ENCODE peak calls at places on chromosomes 6 and 20, in ten cellular contexts. One of them, this sample, is unnamed.
A peak's percentile ranks its signal among the peaks of the same experiment; 100 is the strongest.

GRCh38 chr20:44967207-44967807 is 995 bp downstream of the STK4 start:
- DNase-seq in right cardiac atrium: no peak
- DNase-seq in astrocyte of the cerebellum: no peak
- DNase-seq in type B pancreatic cell: no peak
- DNase-seq in fibroblast of mammary gland: peak; percentile 35
- DNase-seq in fibroblast of the conjunctiva: no peak
- DNase-seq in substantia nigra: no peak
- DNase-seq in iris pigment epithelial cell: no peak
- DNase-seq in neural crest cell: no peak
- DNase-seq in foreskin melanocyte: no peak
- DNase-seq in this sample: no peak

GRCh38 chr6:168948002-168948401 is 305.6 kb downstream of the THBS2 start:
- DNase-seq in right cardiac atrium: no peak
- DNase-seq in astrocyte of the cerebellum: no peak
- DNase-seq in type B pancreatic cell: no peak
- DNase-seq in fibroblast of mammary gland: no peak
- DNase-seq in fibroblast of the conjunctiva: no peak
- DNase-seq in substantia nigra: no peak
- DNase-seq in iris pigment epithelial cell: no peak
- DNase-seq in neural crest cell: no peak
- DNase-seq in foreskin melanocyte: no peak
- DNase-seq in this sample: no peak

GRCh38 chr20:25225642-25226432 is 22.0 kb upstream of the PYGB start:
- DNase-seq in right cardiac atrium: no peak
- DNase-seq in astrocyte of the cerebellum: no peak
- DNase-seq in type B pancreatic cell: no peak
- DNase-seq in fibroblast of mammary gland: no peak
- DNase-seq in fibroblast of the conjunctiva: no peak
- DNase-seq in substantia nigra: no peak
- DNase-seq in iris pigment epithelial cell: no peak
- DNase-seq in neural crest cell: no peak
- DNase-seq in foreskin melanocyte: no peak
- DNase-seq in this sample: no peak

GRCh38 chr20:25272223-25273000 is 24.5 kb downstream of the PYGB start:
- DNase-seq in right cardiac atrium: no peak
- DNase-seq in astrocyte of the cerebellum: no peak
- DNase-seq in type B pancreatic cell: no peak
- DNase-seq in fibroblast of mammary gland: peak; percentile 29
- DNase-seq in fibroblast of the conjunctiva: no peak
- DNase-seq in substantia nigra: no peak
- DNase-seq in iris pigment epithelial cell: peak; percentile 52
- DNase-seq in neural crest cell: no peak
- DNase-seq in foreskin melanocyte: peak; percentile 58
- DNase-seq in this sample: peak; percentile 33

GRCh38 chr6:10404107-10404798 is 10.6 kb downstream of the TFAP2A start:
- DNase-seq in right cardiac atrium: peak; percentile 88
- DNase-seq in astrocyte of the cerebellum: peak; percentile 71
- DNase-seq in type B pancreatic cell: peak; percentile 97
- DNase-seq in fibroblast of mammary gland: peak; percentile 85
- DNase-seq in fibroblast of the conjunctiva: peak; percentile 92
- DNase-seq in substantia nigra: peak; percentile 84
- DNase-seq in iris pigment epithelial cell: peak; percentile 96
- DNase-seq in neural crest cell: peak; percentile 86
- DNase-seq in foreskin melanocyte: peak; percentile 92
- DNase-seq in this sample: peak; percentile 88

GRCh38 chr6:127976111-127976510 is 75.3 kb upstream of the THEMIS start:
- DNase-seq in right cardiac atrium: no peak
- DNase-seq in astrocyte of the cerebellum: no peak
- DNase-seq in type B pancreatic cell: no peak
- DNase-seq in fibroblast of mammary gland: no peak
- DNase-seq in fibroblast of the conjunctiva: no peak
- DNase-seq in substantia nigra: no peak
- DNase-seq in iris pigment epithelial cell: no peak
- DNase-seq in neural crest cell: no peak
- DNase-seq in foreskin melanocyte: no peak
- DNase-seq in this sample: no peak

GRCh38 chr6:111809264-111809663 is 64.0 kb downstream of the FYN start:
- DNase-seq in right cardiac atrium: no peak
- DNase-seq in astrocyte of the cerebellum: no peak
- DNase-seq in type B pancreatic cell: no peak
- DNase-seq in fibroblast of mammary gland: peak; percentile 67
- DNase-seq in fibroblast of the conjunctiva: no peak
- DNase-seq in substantia nigra: no peak
- DNase-seq in iris pigment epithelial cell: no peak
- DNase-seq in neural crest cell: no peak
- DNase-seq in foreskin melanocyte: no peak
- DNase-seq in this sample: no peak

GRCh38 chr20:10225439-10226080 is 6.9 kb downstream of the SNAP25 start:
- DNase-seq in right cardiac atrium: no peak
- DNase-seq in astrocyte of the cerebellum: no peak
- DNase-seq in type B pancreatic cell: no peak
- DNase-seq in fibroblast of mammary gland: peak; percentile 28
- DNase-seq in fibroblast of the conjunctiva: no peak
- DNase-seq in substantia nigra: no peak
- DNase-seq in iris pigment epithelial cell: no peak
- DNase-seq in neural crest cell: no peak
- DNase-seq in foreskin melanocyte: no peak
- DNase-seq in this sample: no peak

GRCh38 chr6:124927806-124928205 is 34.4 kb upstream of the RNF217 start:
- DNase-seq in right cardiac atrium: no peak
- DNase-seq in astrocyte of the cerebellum: peak; percentile 15
- DNase-seq in type B pancreatic cell: no peak
- DNase-seq in fibroblast of mammary gland: peak; percentile 82
- DNase-seq in fibroblast of the conjunctiva: peak; percentile 8
- DNase-seq in substantia nigra: no peak
- DNase-seq in iris pigment epithelial cell: peak; percentile 57
- DNase-seq in neural crest cell: no peak
- DNase-seq in foreskin melanocyte: peak; percentile 95
- DNase-seq in this sample: no peak

GRCh38 chr20:59604770-59605665 is 678 bp downstream of the PHACTR3 start:
- DNase-seq in right cardiac atrium: no peak
- DNase-seq in astrocyte of the cerebellum: no peak
- DNase-seq in type B pancreatic cell: no peak
- DNase-seq in fibroblast of mammary gland: no peak
- DNase-seq in fibroblast of the conjunctiva: no peak
- DNase-seq in substantia nigra: peak; percentile 37
- DNase-seq in iris pigment epithelial cell: no peak
- DNase-seq in neural crest cell: peak; percentile 37
- DNase-seq in foreskin melanocyte: no peak
- DNase-seq in this sample: no peak

GRCh38 chr6:38404900-38405556 is 234.7 kb downstream of the BTBD9 start:
- DNase-seq in right cardiac atrium: no peak
- DNase-seq in astrocyte of the cerebellum: no peak
- DNase-seq in type B pancreatic cell: no peak
- DNase-seq in fibroblast of mammary gland: peak; percentile 33
- DNase-seq in fibroblast of the conjunctiva: no peak
- DNase-seq in substantia nigra: no peak
- DNase-seq in iris pigment epithelial cell: peak; percentile 53
- DNase-seq in neural crest cell: no peak
- DNase-seq in foreskin melanocyte: no peak
- DNase-seq in this sample: no peak

GRCh38 chr6:816510-817084 is 123.7 kb upstream of the EXOC2 start:
- DNase-seq in right cardiac atrium: no peak
- DNase-seq in astrocyte of the cerebellum: no peak
- DNase-seq in type B pancreatic cell: no peak
- DNase-seq in fibroblast of mammary gland: no peak
- DNase-seq in fibroblast of the conjunctiva: no peak
- DNase-seq in substantia nigra: no peak
- DNase-seq in iris pigment epithelial cell: no peak
- DNase-seq in neural crest cell: no peak
- DNase-seq in foreskin melanocyte: no peak
- DNase-seq in this sample: no peak

GRCh38 chr20:10761786-10762185 is 88.0 kb upstream of the JAG1 start:
- DNase-seq in right cardiac atrium: no peak
- DNase-seq in astrocyte of the cerebellum: peak; percentile 49
- DNase-seq in type B pancreatic cell: no peak
- DNase-seq in fibroblast of mammary gland: no peak
- DNase-seq in fibroblast of the conjunctiva: no peak
- DNase-seq in substantia nigra: no peak
- DNase-seq in iris pigment epithelial cell: peak; percentile 90
- DNase-seq in neural crest cell: no peak
- DNase-seq in foreskin melanocyte: no peak
- DNase-seq in this sample: peak; percentile 30

GRCh38 chr6:30646450-30647038 is 389 bp upstream of the C6orf136 start:
- DNase-seq in right cardiac atrium: peak; percentile 96
- DNase-seq in astrocyte of the cerebellum: no peak
- DNase-seq in type B pancreatic cell: no peak
- DNase-seq in fibroblast of mammary gland: peak; percentile 88
- DNase-seq in fibroblast of the conjunctiva: no peak
- DNase-seq in substantia nigra: peak; percentile 94
- DNase-seq in iris pigment epithelial cell: peak; percentile 91
- DNase-seq in neural crest cell: no peak
- DNase-seq in foreskin melanocyte: no peak
- DNase-seq in this sample: peak; percentile 97

This sample was measured in heart left ventricle.